ENCODE peak calls at places on chromosome 14, in ten cellular contexts. G is ovary, F is lower lobe of right lung, I is ELR, R is fibroblast of lung, W is KBM-7, N is GM20000, A is NCI-H510A treated with DMSO at 0.1 percent for 48 hours, O is AG09319, T is NCI-H2081. V is an unnamed sample.

GRCh38 chr14:96582995-96583394 is 80.8 kb downstream of the PAPOLA start:
- DNase-seq in G (no peak), F (no peak), I (no peak), R (no peak), W (no peak), N (no peak), A (no peak), O (no peak), T (no peak), V (no peak)

GRCh38 chr14:96094656-96095055 is 55.5 kb downstream of the C14orf132 start:
- DNase-seq in G (no peak), F (no peak), I (no peak), R (no peak), W (no peak), N (no peak), A (no peak), O (no peak), T (no peak), V (no peak)

GRCh38 chr14:91841065-91841464 is 26.3 kb downstream of the TC2N start:
- DNase-seq in G (no peak), F (no peak), I (no peak), R (no peak), W (no peak), N (no peak), A (no peak), O (no peak), T (no peak), V (peak)

GRCh38 chr14:71311061-71311460 is 403.8 kb downstream of the PCNX1 start:
- DNase-seq in G (no peak), F (no peak), I (no peak), R (no peak), W (no peak), N (no peak), A (no peak), O (no peak), T (no peak), V (no peak)

GRCh38 chr14:99479903-99480855 is 480 bp downstream of the SETD3 start:
- DNase-seq in G (peak), F (peak), I (peak), R (peak), W (peak), N (peak), A (peak), O (no peak), T (peak), V (peak)

GRCh38 chr14:101151226-101151929 is 247.9 kb upstream of the RTL1 start:
- DNase-seq in G (no peak), F (no peak), I (no peak), R (peak), W (no peak), N (no peak), A (no peak), O (no peak), T (no peak), V (no peak)

GRCh38 chr14:69471916-69472315 is 12.6 kb upstream of the PLEKHD1 start:
- DNase-seq in G (no peak), F (no peak), I (no peak), R (no peak), W (no peak), N (no peak), A (no peak), O (no peak), T (no peak), V (no peak)

GRCh38 chr14:34592623-34593022 is 37.3 kb downstream of the SNX6 start:
- DNase-seq in G (no peak), F (no peak), I (no peak), R (no peak), W (no peak), N (no peak), A (no peak), O (no peak), T (no peak), V (no peak)

GRCh38 chr14:36818794-36819384 is 157.2 kb downstream of the PAX9 start:
- DNase-seq in G (no peak), F (no peak), I (no peak), R (peak), W (no peak), N (no peak), A (no peak), O (no peak), T (no peak), V (no peak)

GRCh38 chr14:101624579-101624978 is 63.3 kb downstream of the DIO3 start:
- DNase-seq in G (no peak), F (no peak), I (no peak), R (no peak), W (no peak), N (no peak), A (no peak), O (no peak), T (no peak), V (no peak)

GRCh38 chr14:22955702-22956575 is 951 bp downstream of the HAUS4 start:
- DNase-seq in G (peak), F (no peak), I (no peak), R (peak), W (no peak), N (no peak), A (no peak), O (no peak), T (no peak), V (no peak)

GRCh38 chr14:67569011-67569650 is 30.9 kb downstream of the PIGH start:
- DNase-seq in G (no peak), F (peak), I (no peak), R (no peak), W (no peak), N (no peak), A (no peak), O (no peak), T (no peak), V (no peak)

GRCh38 chr14:51460051-51460450 is 191.7 kb upstream of the FRMD6 start:
- DNase-seq in G (no peak), F (no peak), I (no peak), R (no peak), W (no peak), N (no peak), A (no peak), O (no peak), T (no peak), V (peak)

GRCh38 chr14:96502621-96503251 is 554 bp downstream of the PAPOLA start:
- DNase-seq in G (no peak), F (peak), I (peak), R (peak), W (peak), N (peak), A (peak), O (no peak), T (peak), V (peak)

GRCh38 chr14:105087308-105087962 is 22.2 kb upstream of the GPR132 start:
- DNase-seq in G (peak), F (peak), I (peak), R (peak), W (no peak), N (peak), A (no peak), O (no peak), T (peak), V (peak)

GRCh38 chr14:72451081-72451972 is 442.6 kb downstream of the DPF3 start:
- DNase-seq in G (no peak), F (no peak), I (no peak), R (peak), W (no peak), N (peak), A (no peak), O (no peak), T (no peak), V (no peak)

GRCh38 chr14:96754162-96754844 is 42.9 kb upstream of the VRK1 start:
- DNase-seq in G (no peak), F (no peak), I (peak), R (peak), W (no peak), N (no peak), A (no peak), O (no peak), T (no peak), V (peak)

GRCh38 chr14:102164241-102164641 is 24.5 kb downstream of the WDR20 start:
- DNase-seq in G (no peak), F (no peak), I (peak), R (peak), W (no peak), N (no peak), A (no peak), O (no peak), T (no peak), V (peak)

GRCh38 chr14:34211732-34212131 is 250.3 kb downstream of the SPTSSA start:
- DNase-seq in G (no peak), F (no peak), I (no peak), R (peak), W (no peak), N (peak), A (no peak), O (no peak), T (no peak), V (no peak)

GRCh38 chr14:24274101-24274543 is 2.7 kb upstream of the RABGGTA start:
- DNase-seq in G (no peak), F (no peak), I (peak), R (peak), W (peak), N (peak), A (no peak), O (no peak), T (no peak), V (peak)

GRCh38 chr14:46651526-46652144 is at the start of gene RPL10L:
- DNase-seq in G (no peak), F (no peak), I (no peak), R (no peak), W (no peak), N (no peak), A (no peak), O (no peak), T (no peak), V (no peak)

GRCh38 chr14:41615011-41615595 is 8.4 kb downstream of the LRFN5 start:
- DNase-seq in G (no peak), F (no peak), I (no peak), R (peak), W (no peak), N (no peak), A (no peak), O (no peak), T (no peak), V (no peak)

GRCh38 chr14:101887219-101887618 is 77.2 kb upstream of the DYNC1H1 start:
- DNase-seq in G (no peak), F (no peak), I (no peak), R (no peak), W (no peak), N (no peak), A (no peak), O (no peak), T (no peak), V (no peak)

GRCh38 chr14:24367506-24368214 is at the start of gene NFATC4:
- DNase-seq in G (peak), F (peak), I (peak), R (peak), W (no peak), N (peak), A (peak), O (peak), T (peak), V (peak)

GRCh38 chr14:92942576-92942975 is 19.6 kb downstream of the CHGA start:
- DNase-seq in G (no peak), F (no peak), I (no peak), R (no peak), W (no peak), N (no peak), A (no peak), O (no peak), T (no peak), V (no peak)

GRCh38 chr14:104656014-104656714 is 33.3 kb upstream of the INF2 start:
- DNase-seq in G (no peak), F (no peak), I (peak), R (no peak), W (no peak), N (no peak), A (no peak), O (no peak), T (peak), V (no peak)

GRCh38 chr14:65153101-65153500 is 50.8 kb upstream of the MAX start:
- DNase-seq in G (peak), F (no peak), I (no peak), R (no peak), W (no peak), N (no peak), A (peak), O (no peak), T (no peak), V (no peak)

GRCh38 chr14:94284221-94284620 is 8.8 kb downstream of the SERPINA10 start:
- DNase-seq in G (no peak), F (no peak), I (no peak), R (peak), W (no peak), N (no peak), A (no peak), O (no peak), T (no peak), V (no peak)

GRCh38 chr14:99757331-99758070 is 35.7 kb upstream of the EML1 start:
- DNase-seq in G (no peak), F (no peak), I (peak), R (peak), W (no peak), N (no peak), A (no peak), O (peak), T (no peak), V (peak)

GRCh38 chr14:61355892-61356325 is 34.5 kb downstream of the PRKCH start:
- DNase-seq in G (no peak), F (peak), I (peak), R (peak), W (peak), N (no peak), A (peak), O (no peak), T (no peak), V (peak)

GRCh38 chr14:35122696-35123387 is 490 bp downstream of the PRORP start:
- DNase-seq in G (no peak), F (no peak), I (peak), R (peak), W (no peak), N (no peak), A (peak), O (no peak), T (peak), V (peak)